ENCODE peak calls at places on chromosome 6, in ten cellular contexts. One of them, this sample, is unnamed.

GRCh38 chr6:28807682-28808280 is 116.0 kb downstream of the TRIM27 start:
- DNase-seq in GM10248: no peak
- DNase-seq in heart left ventricle: no peak
- DNase-seq in GM12865: peak; percentile 68
- DNase-seq in endothelial cell: peak; percentile 68
- DNase-seq in sigmoid colon: no peak
- DNase-seq in progenitor cell of endocrine pancreas: no peak
- DNase-seq in adrenal gland: no peak
- DNase-seq in H1: no peak
- DNase-seq in AG04450: no peak
- DNase-seq in this sample: no peak

GRCh38 chr6:50713226-50713625 is at the start of gene TFAP2D:
- DNase-seq in sigmoid colon: no peak
- DNase-seq in adrenal gland: no peak
- DNase-seq in progenitor cell of endocrine pancreas: no peak
- DNase-seq in H1: no peak
- DNase-seq in GM10248: no peak
- DNase-seq in heart left ventricle: no peak
- DNase-seq in GM12865: no peak
- DNase-seq in AG04450: no peak
- DNase-seq in endothelial cell: no peak
- DNase-seq in this sample: no peak

GRCh38 chr6:150631982-150632642 is 32.4 kb downstream of the PLEKHG1 start:
- DNase-seq in progenitor cell of endocrine pancreas: no peak
- DNase-seq in sigmoid colon: no peak
- DNase-seq in adrenal gland: no peak
- DNase-seq in heart left ventricle: no peak
- DNase-seq in AG04450: no peak
- DNase-seq in H1: no peak
- DNase-seq in GM10248: no peak
- DNase-seq in GM12865: no peak
- DNase-seq in endothelial cell: no peak
- DNase-seq in this sample: no peak

GRCh38 chr6:4136354-4136831 is 1.0 kb upstream of the ECI2 start:
- DNase-seq in sigmoid colon: no peak
- DNase-seq in AG04450: no peak
- DNase-seq in progenitor cell of endocrine pancreas: no peak
- DNase-seq in heart left ventricle: no peak
- DNase-seq in H1: no peak
- DNase-seq in adrenal gland: no peak
- DNase-seq in GM12865: no peak
- DNase-seq in GM10248: no peak
- DNase-seq in endothelial cell: no peak
- DNase-seq in this sample: no peak

GRCh38 chr6:63452117-63452516 is 120.2 kb upstream of the LOC128125822 start:
- DNase-seq in AG04450: no peak
- DNase-seq in sigmoid colon: no peak
- DNase-seq in GM10248: no peak
- DNase-seq in GM12865: no peak
- DNase-seq in heart left ventricle: no peak
- DNase-seq in endothelial cell: no peak
- DNase-seq in H1: no peak
- DNase-seq in progenitor cell of endocrine pancreas: no peak
- DNase-seq in adrenal gland: no peak
- DNase-seq in this sample: no peak

GRCh38 chr6:10154251-10154650 is 260.6 kb downstream of the TFAP2A start:
- DNase-seq in endothelial cell: no peak
- DNase-seq in H1: no peak
- DNase-seq in adrenal gland: no peak
- DNase-seq in sigmoid colon: no peak
- DNase-seq in GM10248: no peak
- DNase-seq in heart left ventricle: no peak
- DNase-seq in AG04450: no peak
- DNase-seq in progenitor cell of endocrine pancreas: no peak
- DNase-seq in GM12865: no peak
- DNase-seq in this sample: no peak

GRCh38 chr6:124400600-124400999 is 561.6 kb upstream of the RNF217 start:
- DNase-seq in endothelial cell: no peak
- DNase-seq in H1: no peak
- DNase-seq in GM10248: no peak
- DNase-seq in GM12865: no peak
- DNase-seq in progenitor cell of endocrine pancreas: no peak
- DNase-seq in adrenal gland: no peak
- DNase-seq in heart left ventricle: no peak
- DNase-seq in AG04450: no peak
- DNase-seq in sigmoid colon: no peak
- DNase-seq in this sample: no peak

GRCh38 chr6:127641905-127642304 is 64.9 kb downstream of the C6orf58 start:
- DNase-seq in progenitor cell of endocrine pancreas: no peak
- DNase-seq in GM12865: peak; percentile 37
- DNase-seq in H1: peak; percentile 19
- DNase-seq in adrenal gland: no peak
- DNase-seq in GM10248: peak; percentile 17
- DNase-seq in sigmoid colon: no peak
- DNase-seq in AG04450: peak; percentile 3
- DNase-seq in endothelial cell: peak; percentile 38
- DNase-seq in heart left ventricle: no peak
- DNase-seq in this sample: peak; percentile 12

GRCh38 chr6:1575213-1576041 is 34.3 kb upstream of the FOXC1 start:
- DNase-seq in progenitor cell of endocrine pancreas: no peak
- DNase-seq in adrenal gland: no peak
- DNase-seq in H1: no peak
- DNase-seq in heart left ventricle: peak; percentile 69
- DNase-seq in AG04450: no peak
- DNase-seq in GM12865: peak; percentile 69
- DNase-seq in GM10248: no peak
- DNase-seq in endothelial cell: no peak
- DNase-seq in sigmoid colon: no peak
- DNase-seq in this sample: no peak

GRCh38 chr6:35439308-35439707 is 12.8 kb upstream of the FANCE start:
- DNase-seq in progenitor cell of endocrine pancreas: no peak
- DNase-seq in adrenal gland: no peak
- DNase-seq in endothelial cell: no peak
- DNase-seq in sigmoid colon: no peak
- DNase-seq in AG04450: no peak
- DNase-seq in GM10248: no peak
- DNase-seq in GM12865: no peak
- DNase-seq in H1: no peak
- DNase-seq in heart left ventricle: no peak
- DNase-seq in this sample: no peak

GRCh38 chr6:43200541-43200940 is 18.5 kb downstream of the CUL9 start:
- DNase-seq in heart left ventricle: no peak
- DNase-seq in endothelial cell: no peak
- DNase-seq in adrenal gland: no peak
- DNase-seq in GM10248: no peak
- DNase-seq in sigmoid colon: peak; percentile 34
- DNase-seq in progenitor cell of endocrine pancreas: no peak
- DNase-seq in H1: no peak
- DNase-seq in AG04450: no peak
- DNase-seq in GM12865: no peak
- DNase-seq in this sample: no peak

GRCh38 chr6:45479834-45480696 is 102.3 kb upstream of the SUPT3H start:
- DNase-seq in adrenal gland: no peak
- DNase-seq in GM12865: peak; percentile 33
- DNase-seq in sigmoid colon: no peak
- DNase-seq in AG04450: peak; percentile 71
- DNase-seq in GM10248: peak; percentile 20
- DNase-seq in heart left ventricle: no peak
- DNase-seq in progenitor cell of endocrine pancreas: no peak
- DNase-seq in H1: no peak
- DNase-seq in endothelial cell: no peak
- DNase-seq in this sample: no peak

GRCh38 chr6:161257778-161258457 is 15.9 kb downstream of the AGPAT4 start:
- DNase-seq in GM12865: no peak
- DNase-seq in GM10248: no peak
- DNase-seq in adrenal gland: no peak
- DNase-seq in H1: no peak
- DNase-seq in heart left ventricle: no peak
- DNase-seq in AG04450: peak; percentile 92
- DNase-seq in progenitor cell of endocrine pancreas: no peak
- DNase-seq in sigmoid colon: peak; percentile 82
- DNase-seq in endothelial cell: no peak
- DNase-seq in this sample: no peak

GRCh38 chr6:117840541-117840983 is 66.5 kb upstream of the SLC35F1 start:
- DNase-seq in GM12865: peak; percentile 54
- DNase-seq in adrenal gland: no peak
- DNase-seq in heart left ventricle: no peak
- DNase-seq in sigmoid colon: no peak
- DNase-seq in endothelial cell: peak; percentile 51
- DNase-seq in H1: no peak
- DNase-seq in GM10248: peak; percentile 24
- DNase-seq in AG04450: no peak
- DNase-seq in progenitor cell of endocrine pancreas: peak; percentile 12
- DNase-seq in this sample: peak; percentile 30
- TF ChIP-seq CTCF in GM12865: peak; percentile 23
- TF ChIP-seq CTCF in adrenal gland: no peak
- TF ChIP-seq CTCF in heart left ventricle: no peak
- TF ChIP-seq CTCF in sigmoid colon: no peak
- TF ChIP-seq CTCF in endothelial cell: peak; percentile 77
- TF ChIP-seq CTCF in H1: peak; percentile 56
- TF ChIP-seq CTCF in GM10248: peak; percentile 24
- TF ChIP-seq CTCF in AG04450: peak; percentile 48
- TF ChIP-seq CTCF in progenitor cell of endocrine pancreas: peak; percentile 72
- TF ChIP-seq CTCF in this sample: no peak

GRCh38 chr6:156901309-156902019 is 124.3 kb downstream of the ARID1B start:
- DNase-seq in GM10248: no peak
- DNase-seq in AG04450: no peak
- DNase-seq in heart left ventricle: no peak
- DNase-seq in endothelial cell: no peak
- DNase-seq in GM12865: no peak
- DNase-seq in progenitor cell of endocrine pancreas: no peak
- DNase-seq in sigmoid colon: no peak
- DNase-seq in H1: no peak
- DNase-seq in adrenal gland: no peak
- DNase-seq in this sample: no peak

GRCh38 chr6:156900292-156900691 is 123.1 kb downstream of the ARID1B start:
- DNase-seq in heart left ventricle: no peak
- DNase-seq in AG04450: no peak
- DNase-seq in adrenal gland: no peak
- DNase-seq in GM10248: no peak
- DNase-seq in H1: no peak
- DNase-seq in sigmoid colon: no peak
- DNase-seq in GM12865: no peak
- DNase-seq in progenitor cell of endocrine pancreas: no peak
- DNase-seq in endothelial cell: no peak
- DNase-seq in this sample: no peak

GRCh38 chr6:156899071-156899470 is 121.9 kb downstream of the ARID1B start:
- DNase-seq in GM12865: no peak
- DNase-seq in H1: no peak
- DNase-seq in progenitor cell of endocrine pancreas: no peak
- DNase-seq in GM10248: no peak
- DNase-seq in adrenal gland: no peak
- DNase-seq in AG04450: no peak
- DNase-seq in endothelial cell: no peak
- DNase-seq in heart left ventricle: no peak
- DNase-seq in sigmoid colon: no peak
- DNase-seq in this sample: no peak

GRCh38 chr6:156899532-156899931 is 122.4 kb downstream of the ARID1B start:
- DNase-seq in progenitor cell of endocrine pancreas: no peak
- DNase-seq in GM10248: no peak
- DNase-seq in heart left ventricle: no peak
- DNase-seq in AG04450: no peak
- DNase-seq in adrenal gland: no peak
- DNase-seq in endothelial cell: no peak
- DNase-seq in GM12865: no peak
- DNase-seq in sigmoid colon: no peak
- DNase-seq in H1: no peak
- DNase-seq in this sample: no peak

GRCh38 chr6:156897907-156898531 is 120.8 kb downstream of the ARID1B start:
- DNase-seq in GM10248: no peak
- DNase-seq in endothelial cell: no peak
- DNase-seq in GM12865: no peak
- DNase-seq in H1: no peak
- DNase-seq in sigmoid colon: no peak
- DNase-seq in progenitor cell of endocrine pancreas: no peak
- DNase-seq in AG04450: no peak
- DNase-seq in heart left ventricle: no peak
- DNase-seq in adrenal gland: no peak
- DNase-seq in this sample: no peak
- TF ChIP-seq CTCF in GM10248: no peak
- TF ChIP-seq CTCF in endothelial cell: no peak
- TF ChIP-seq CTCF in GM12865: no peak
- TF ChIP-seq CTCF in H1: no peak
- TF ChIP-seq CTCF in sigmoid colon: no peak
- TF ChIP-seq CTCF in progenitor cell of endocrine pancreas: no peak
- TF ChIP-seq CTCF in AG04450: no peak
- TF ChIP-seq CTCF in heart left ventricle: no peak
- TF ChIP-seq CTCF in adrenal gland: no peak
- TF ChIP-seq CTCF in this sample: no peak

GRCh38 chr6:168895102-168895812 is 358.4 kb downstream of the THBS2 start:
- DNase-seq in H1: no peak
- DNase-seq in GM12865: peak; percentile 75
- DNase-seq in AG04450: peak; percentile 36
- DNase-seq in heart left ventricle: peak; percentile 81
- DNase-seq in progenitor cell of endocrine pancreas: peak; percentile 81
- DNase-seq in endothelial cell: peak; percentile 86
- DNase-seq in adrenal gland: peak; percentile 75
- DNase-seq in sigmoid colon: peak; percentile 91
- DNase-seq in GM10248: peak; percentile 85
- DNase-seq in this sample: peak; percentile 89
- TF ChIP-seq CTCF in H1: peak; percentile 92
- TF ChIP-seq CTCF in GM12865: peak; percentile 85
- TF ChIP-seq CTCF in AG04450: peak; percentile 97
- TF ChIP-seq CTCF in heart left ventricle: peak; percentile 85
- TF ChIP-seq CTCF in progenitor cell of endocrine pancreas: peak; percentile 99
- TF ChIP-seq CTCF in endothelial cell: peak; percentile 86
- TF ChIP-seq CTCF in adrenal gland: peak; percentile 84
- TF ChIP-seq CTCF in sigmoid colon: peak; percentile 91
- TF ChIP-seq CTCF in GM10248: peak; percentile 79
- TF ChIP-seq CTCF in this sample: peak; percentile 85

GRCh38 chr6:81752084-81752968 is at the start of gene TENT5A:
- DNase-seq in AG04450: peak; percentile 75
- DNase-seq in heart left ventricle: peak; percentile 96
- DNase-seq in GM12865: peak; percentile 93
- DNase-seq in GM10248: peak; percentile 85
- DNase-seq in progenitor cell of endocrine pancreas: peak; percentile 81
- DNase-seq in sigmoid colon: peak; percentile 98
- DNase-seq in endothelial cell: peak; percentile 81
- DNase-seq in adrenal gland: peak; percentile 95
- DNase-seq in H1: peak; percentile 75
- DNase-seq in this sample: peak; percentile 86

GRCh38 chr6:81753709-81754678 is 1.5 kb upstream of the TENT5A start:
- DNase-seq in H1: no peak
- DNase-seq in endothelial cell: peak; percentile 80
- DNase-seq in heart left ventricle: peak; percentile 91
- DNase-seq in AG04450: no peak
- DNase-seq in GM10248: peak; percentile 62
- DNase-seq in sigmoid colon: peak; percentile 95
- DNase-seq in adrenal gland: peak; percentile 89
- DNase-seq in GM12865: peak; percentile 74
- DNase-seq in progenitor cell of endocrine pancreas: peak; percentile 61
- DNase-seq in this sample: peak; percentile 54

GRCh38 chr6:81751388-81752083 is 945 bp downstream of the TENT5A start:
- DNase-seq in GM10248: peak; percentile 22
- DNase-seq in GM12865: no peak
- DNase-seq in H1: no peak
- DNase-seq in heart left ventricle: peak; percentile 83
- DNase-seq in progenitor cell of endocrine pancreas: peak; percentile 32
- DNase-seq in endothelial cell: peak; percentile 52
- DNase-seq in adrenal gland: peak; percentile 68
- DNase-seq in AG04450: no peak
- DNase-seq in sigmoid colon: peak; percentile 85
- DNase-seq in this sample: peak; percentile 27

GRCh38 chr6:81754906-81755305 is 2.4 kb upstream of the TENT5A start:
- DNase-seq in progenitor cell of endocrine pancreas: no peak
- DNase-seq in adrenal gland: no peak
- DNase-seq in sigmoid colon: no peak
- DNase-seq in GM12865: no peak
- DNase-seq in heart left ventricle: no peak
- DNase-seq in GM10248: no peak
- DNase-seq in endothelial cell: no peak
- DNase-seq in H1: no peak
- DNase-seq in AG04450: no peak
- DNase-seq in this sample: no peak

GRCh38 chr6:81752969-81753708 is 658 bp upstream of the TENT5A start:
- DNase-seq in progenitor cell of endocrine pancreas: peak; percentile 75
- DNase-seq in sigmoid colon: peak; percentile 97
- DNase-seq in AG04450: peak; percentile 83
- DNase-seq in H1: no peak
- DNase-seq in heart left ventricle: peak; percentile 97
- DNase-seq in endothelial cell: peak; percentile 83
- DNase-seq in GM10248: peak; percentile 78
- DNase-seq in GM12865: peak; percentile 83
- DNase-seq in adrenal gland: peak; percentile 95
- DNase-seq in this sample: peak; percentile 79
- TF ChIP-seq CTCF in progenitor cell of endocrine pancreas: no peak
- TF ChIP-seq CTCF in sigmoid colon: no peak
- TF ChIP-seq CTCF in AG04450: peak; percentile 39
- TF ChIP-seq CTCF in H1: peak; percentile 5
- TF ChIP-seq CTCF in heart left ventricle: no peak
- TF ChIP-seq CTCF in endothelial cell: no peak
- TF ChIP-seq CTCF in GM10248: no peak
- TF ChIP-seq CTCF in GM12865: no peak
- TF ChIP-seq CTCF in adrenal gland: peak; percentile 20
- TF ChIP-seq CTCF in this sample: no peak

This sample was measured in GM13976.